ENCODE peak calls at places on chromosomes 1 and 21, in six cellular contexts. B is GM23338, V is GM13977, O is ascending aorta, N is GM10248, P is uterus. H is an unnamed sample.

GRCh38 chr1:9282436-9282955 is 10.2 kb upstream of the SPSB1 start:
- DNase-seq in B (no peak), V (no peak), O (no peak), N (no peak), P (no peak), H (no peak)

GRCh38 chr1:16999863-17000262 is 11.9 kb downstream of the ATP13A2 start:
- DNase-seq in B (no peak), V (no peak), O (no peak), N (no peak), P (no peak), H (peak)

GRCh38 chr1:226255380-226255779 is 31.9 kb downstream of the MIXL1 start:
- DNase-seq in B (no peak), V (no peak), O (no peak), N (no peak), P (no peak), H (no peak)

GRCh38 chr1:157147906-157148717 is 9.9 kb upstream of the ETV3 start:
- DNase-seq in B (no peak), V (no peak), O (no peak), N (no peak), P (no peak), H (no peak)

GRCh38 chr1:112997781-112998180 is 41.8 kb upstream of the SLC16A1 start:
- DNase-seq in B (no peak), V (no peak), O (no peak), N (no peak), P (no peak), H (no peak)

GRCh38 chr1:85463666-85464496 is 1.1 kb downstream of the DDAH1 start:
- DNase-seq in B (peak), V (no peak), O (no peak), N (no peak), P (no peak), H (no peak)

GRCh38 chr1:25484096-25484495 is 53.4 kb downstream of the MACO1 start:
- DNase-seq in B (peak), V (no peak), O (no peak), N (no peak), P (peak), H (no peak)

GRCh38 chr1:227322376-227322775 is 4.1 kb upstream of the CDC42BPA start:
- DNase-seq in B (peak), V (no peak), O (no peak), N (no peak), P (no peak), H (no peak)

GRCh38 chr1:29647581-29647980 is 411.3 kb downstream of the PTPRU start:
- DNase-seq in B (no peak), V (no peak), O (no peak), N (no peak), P (no peak), H (no peak)

GRCh38 chr1:78145105-78145580 is 99.4 kb downstream of the GIPC2 start:
- DNase-seq in B (peak), V (peak), O (no peak), N (peak), P (peak), H (peak)

GRCh38 chr1:85202864-85203255 is 2.0 kb upstream of the SYDE2 start:
- DNase-seq in B (no peak), V (no peak), O (no peak), N (no peak), P (no peak), H (no peak)

GRCh38 chr1:93180723-93181613 is at the start of gene CCDC18:
- DNase-seq in B (peak), V (peak), O (no peak), N (peak), P (no peak), H (peak)

GRCh38 chr1:93080424-93080823 is 1.3 kb downstream of the MTF2 start:
- DNase-seq in B (peak), V (peak), O (no peak), N (peak), P (no peak), H (peak)

GRCh38 chr21:34510148-34511142 is 1.6 kb downstream of the KCNE1 start:
- DNase-seq in B (peak), V (peak), O (peak), N (peak), P (peak), H (peak)

GRCh38 chr1:235327559-235328270 is at the start of gene ARID4B:
- DNase-seq in B (no peak), V (no peak), O (no peak), N (peak), P (peak), H (peak)

GRCh38 chr1:55623339-55623738 is 408.2 kb upstream of the USP24 start:
- DNase-seq in B (no peak), V (no peak), O (no peak), N (no peak), P (peak), H (no peak)

GRCh38 chr1:71196685-71197084 is 115.8 kb upstream of the ZRANB2 start:
- DNase-seq in B (peak), V (no peak), O (no peak), N (no peak), P (no peak), H (no peak)

GRCh38 chr1:50873458-50874187 is 86.4 kb downstream of the FAF1 start:
- DNase-seq in B (peak), V (peak), O (peak), N (peak), P (no peak), H (peak)

GRCh38 chr1:1200876-1201810 is 5.2 kb downstream of the TNFRSF18 start:
- DNase-seq in B (peak), V (peak), O (no peak), N (peak), P (peak), H (peak)

GRCh38 chr1:91080650-91081049 is 58.8 kb upstream of the ZNF644 start:
- DNase-seq in B (no peak), V (peak), O (no peak), N (peak), P (no peak), H (no peak)

GRCh38 chr1:62891961-62892562 is 108.1 kb downstream of the ATG4C start:
- DNase-seq in B (no peak), V (no peak), O (no peak), N (no peak), P (no peak), H (no peak)

GRCh38 chr21:38804617-38805281 is 980 bp upstream of the ETS2 start:
- DNase-seq in B (peak), V (peak), O (peak), N (peak), P (peak), H (peak)

GRCh38 chr1:221419513-221420088 is 322.3 kb downstream of the DUSP10 start:
- DNase-seq in B (no peak), V (no peak), O (no peak), N (no peak), P (no peak), H (no peak)

GRCh38 chr21:36973986-36974850 is 7.7 kb upstream of the HLCS start:
- DNase-seq in B (no peak), V (no peak), O (no peak), N (no peak), P (no peak), H (no peak)

GRCh38 chr1:15073799-15074308 is 79.7 kb upstream of the TMEM51 start:
- DNase-seq in B (no peak), V (no peak), O (no peak), N (no peak), P (no peak), H (no peak)

GRCh38 chr21:9760398-9761074 is 760.8 kb upstream of the TPTE start:
- DNase-seq in B (no peak), V (no peak), O (no peak), N (no peak), P (no peak), H (no peak)

GRCh38 chr1:11697188-11697892 is 5.8 kb downstream of the DRAXIN start:
- DNase-seq in B (no peak), V (no peak), O (no peak), N (no peak), P (no peak), H (no peak)

GRCh38 chr1:31063636-31064035 is 1.9 kb downstream of the PUM1 start:
- DNase-seq in B (peak), V (peak), O (no peak), N (no peak), P (no peak), H (no peak)

GRCh38 chr1:31064115-31064514 is 1.4 kb downstream of the PUM1 start:
- DNase-seq in B (no peak), V (no peak), O (no peak), N (no peak), P (no peak), H (no peak)

GRCh38 chr1:31062867-31063380 is 2.6 kb downstream of the PUM1 start:
- DNase-seq in B (no peak), V (no peak), O (no peak), N (no peak), P (no peak), H (no peak)

GRCh38 chr1:31064685-31065309 is 720 bp downstream of the PUM1 start:
- DNase-seq in B (no peak), V (peak), O (peak), N (peak), P (no peak), H (peak)

DNA sequence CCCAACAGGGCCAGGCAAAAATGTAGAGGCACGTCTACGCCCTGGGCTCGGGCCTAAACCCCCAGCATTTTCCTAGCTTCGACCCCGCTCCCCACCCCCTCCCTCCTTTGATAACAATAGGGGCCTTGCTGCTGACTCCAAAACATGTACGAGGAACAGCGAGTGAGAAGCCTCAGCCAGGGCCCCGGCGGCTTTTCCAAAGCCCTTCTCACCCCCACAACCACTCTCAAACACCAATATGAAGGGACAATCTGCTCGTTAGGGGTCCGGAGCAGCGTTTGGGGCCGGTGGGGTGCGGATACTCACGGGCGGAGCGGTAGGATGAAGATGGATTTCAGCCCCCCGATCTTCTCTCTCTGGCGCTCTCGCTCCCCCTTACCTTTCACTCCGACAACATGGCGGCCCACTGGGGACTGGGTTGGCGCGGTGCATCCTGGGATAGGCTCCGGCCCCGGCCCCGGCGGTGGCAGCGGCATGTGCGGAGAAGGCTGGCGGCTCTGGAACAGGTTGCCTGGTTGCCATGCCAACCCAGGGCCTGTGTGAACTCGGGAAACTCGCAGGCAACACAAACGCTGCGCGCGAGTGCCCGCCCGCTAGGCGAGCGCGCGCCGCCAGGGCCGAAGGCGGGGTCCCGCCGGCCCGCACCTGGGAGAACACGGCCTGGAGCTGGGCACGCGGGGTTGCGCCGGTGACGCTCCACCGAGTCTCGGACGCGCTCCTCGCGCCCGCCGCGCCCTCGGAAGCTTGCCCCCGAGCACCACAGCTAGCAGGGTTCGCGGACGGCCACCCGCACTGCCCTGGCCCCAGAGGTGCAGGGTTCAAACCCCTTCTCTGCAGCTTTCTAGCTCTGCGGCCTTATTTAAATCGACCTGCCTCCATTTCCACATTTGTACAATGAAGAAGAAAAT is at the start of gene PUM1:
- DNase-seq in B (peak), V (peak), O (peak), N (peak), P (peak), H (peak)
- TF ChIP-seq CTCF in B (no peak), V (no peak), O (no peak), N (no peak), P (no peak), H (no peak)

DNA sequence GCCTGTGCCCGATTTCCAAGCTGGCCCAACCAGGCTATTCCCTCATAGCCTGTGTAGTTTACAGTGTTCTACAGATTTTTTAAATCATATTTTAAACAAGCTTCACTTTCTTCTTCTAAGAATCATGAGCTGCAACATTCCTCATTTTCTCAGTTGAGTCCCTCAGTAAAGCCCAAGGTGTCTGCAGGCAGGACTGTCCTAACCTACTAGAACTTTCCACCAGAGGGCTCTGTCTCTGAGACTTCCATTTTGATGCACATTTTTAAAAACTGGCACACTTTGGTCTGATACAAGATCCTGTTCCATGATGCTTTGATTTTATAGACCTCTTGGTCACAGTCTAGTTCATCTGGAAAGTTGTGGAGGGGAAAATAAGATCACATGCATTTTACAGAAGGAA is 21.6 kb upstream of the SLAMF6 start:
- DNase-seq in B (peak), V (no peak), O (no peak), N (peak), P (no peak), H (no peak)
- TF ChIP-seq CTCF in B (peak), V (peak), O (no peak), N (peak), P (no peak), H (peak)

GRCh38 chr1:34460193-34460592 is 283.5 kb downstream of the C1orf94 start:
- DNase-seq in B (peak), V (peak), O (no peak), N (peak), P (no peak), H (peak)
- TF ChIP-seq CTCF in B (peak), V (peak), O (no peak), N (peak), P (no peak), H (peak)

GRCh38 chr1:243299069-243299468 is 43.2 kb downstream of the SDCCAG8 start:
- DNase-seq in B (no peak), V (no peak), O (no peak), N (no peak), P (no peak), H (no peak)
- TF ChIP-seq CTCF in B (no peak), V (no peak), O (no peak), N (no peak), P (no peak), H (no peak)

GRCh38 chr1:203526572-203526971 is 32.6 kb downstream of the OPTC start:
- DNase-seq in B (no peak), V (no peak), O (no peak), N (no peak), P (no peak), H (no peak)

GRCh38 chr1:203528976-203529375 is 35.0 kb downstream of the OPTC start:
- DNase-seq in B (no peak), V (no peak), O (no peak), N (no peak), P (no peak), H (no peak)

GRCh38 chr1:203527013-203527412 is 33.1 kb downstream of the OPTC start:
- DNase-seq in B (no peak), V (no peak), O (no peak), N (no peak), P (no peak), H (no peak)

GRCh38 chr1:203525685-203526084 is 31.7 kb downstream of the OPTC start:
- DNase-seq in B (no peak), V (no peak), O (no peak), N (no peak), P (no peak), H (no peak)

GRCh38 chr1:203528098-203528497 is 34.1 kb downstream of the OPTC start:
- DNase-seq in B (no peak), V (no peak), O (no peak), N (no peak), P (no peak), H (no peak)
- TF ChIP-seq CTCF in B (peak), V (no peak), O (no peak), N (no peak), P (no peak), H (no peak)

GRCh38 chr21:31918250-31918775 is 45.5 kb downstream of the HUNK start:
- DNase-seq in B (no peak), V (no peak), O (no peak), N (no peak), P (no peak), H (no peak)
- TF ChIP-seq CTCF in B (no peak), V (no peak), O (no peak), N (no peak), P (no peak), H (no peak)